ENCODE peak calls at places on chromosome X, in five cellular contexts. T is GM06990, R is stomach, B is H1, P is cardiac fibroblast. F is an unnamed sample.

GRCh38 chrX:43589735-43590515 is 66.2 kb upstream of the MAOA start:
- DNase-seq in T (no peak), R (no peak), B (no peak), P (peak; percentile 81), F (peak; percentile 2)

GRCh38 chrX:120462370-120462769 is 6.7 kb downstream of the LAMP2 start:
- DNase-seq in T (no peak), R (no peak), B (no peak), P (no peak), F (no peak)

GRCh38 chrX:125203737-125204578 is 115.7 kb upstream of the TEX13C start:
- DNase-seq in T (no peak), R (no peak), B (no peak), P (no peak), F (peak; percentile 31)

GRCh38 chrX:11290673-11291072 is 2.5 kb upstream of the AMELX start:
- DNase-seq in T (no peak), R (no peak), B (no peak), P (no peak), F (no peak)

GRCh38 chrX:580020-580419 is 50.6 kb upstream of the SHOX start:
- DNase-seq in T (no peak), R (no peak), B (no peak), P (peak; percentile 6), F (no peak)

GRCh38 chrX:10326578-10326977 is 169.8 kb downstream of the CLCN4 start:
- DNase-seq in T (no peak), R (no peak), B (no peak), P (peak; percentile 60), F (peak; percentile 54)

GRCh38 chrX:42708222-42708621 is 69.7 kb downstream of the PPP1R2C start:
- DNase-seq in T (no peak), R (no peak), B (no peak), P (peak; percentile 46), F (no peak)

GRCh38 chrX:102659790-102660757 is 8.8 kb downstream of the GPRASP1 start:
- DNase-seq in T (peak; percentile 53), R (peak; percentile 84), B (no peak), P (peak; percentile 74), F (peak; percentile 77)

GRCh38 chrX:13836575-13836974 is 19.7 kb upstream of the GPM6B start:
- DNase-seq in T (no peak), R (no peak), B (no peak), P (no peak), F (no peak)

GRCh38 chrX:1231850-1232505 is 19.5 kb upstream of the CRLF2 start:
- DNase-seq in T (no peak), R (no peak), B (no peak), P (no peak), F (no peak)

GRCh38 chrX:72121381-72121780 is 10.3 kb downstream of the RTL5 start:
- DNase-seq in T (no peak), R (peak; percentile 49), B (no peak), P (peak; percentile 74), F (no peak)

GRCh38 chrX:103488332-103488731 is 31.0 kb downstream of the RAB40A start:
- DNase-seq in T (no peak), R (no peak), B (no peak), P (peak; percentile 47), F (no peak)

GRCh38 chrX:10098235-10098819 is 58.4 kb upstream of the CLCN4 start:
- DNase-seq in T (no peak), R (no peak), B (no peak), P (no peak), F (no peak)

GRCh38 chrX:144334577-144334976 is 450.7 kb downstream of the UBE2NL start:
- DNase-seq in T (no peak), R (no peak), B (peak; percentile 19), P (no peak), F (no peak)

GRCh38 chrX:4225086-4225485 is 511.6 kb upstream of the PRKX start:
- DNase-seq in T (no peak), R (no peak), B (no peak), P (no peak), F (no peak)

GRCh38 chrX:48917139-48917980 is 1.5 kb downstream of the PIM2 start:
- DNase-seq in T (peak; percentile 86), R (peak; percentile 92), B (peak; percentile 68), P (peak; percentile 91), F (peak; percentile 87)

GRCh38 chrX:132491191-132491590 is 2.4 kb upstream of the MBNL3 start:
- DNase-seq in T (no peak), R (no peak), B (no peak), P (no peak), F (peak; percentile 17)

GRCh38 chrX:132490086-132490419 is 1.2 kb upstream of the MBNL3 start:
- DNase-seq in T (peak; percentile 51), R (no peak), B (no peak), P (no peak), F (no peak)

GRCh38 chrX:132489256-132490085 is 633 bp upstream of the MBNL3 start:
- DNase-seq in T (peak; percentile 81), R (peak; percentile 78), B (no peak), P (peak; percentile 66), F (peak; percentile 71)

GRCh38 chrX:132488092-132488749 is 617 bp downstream of the MBNL3 start:
- DNase-seq in T (no peak), R (no peak), B (no peak), P (peak; percentile 48), F (no peak)

DNA sequence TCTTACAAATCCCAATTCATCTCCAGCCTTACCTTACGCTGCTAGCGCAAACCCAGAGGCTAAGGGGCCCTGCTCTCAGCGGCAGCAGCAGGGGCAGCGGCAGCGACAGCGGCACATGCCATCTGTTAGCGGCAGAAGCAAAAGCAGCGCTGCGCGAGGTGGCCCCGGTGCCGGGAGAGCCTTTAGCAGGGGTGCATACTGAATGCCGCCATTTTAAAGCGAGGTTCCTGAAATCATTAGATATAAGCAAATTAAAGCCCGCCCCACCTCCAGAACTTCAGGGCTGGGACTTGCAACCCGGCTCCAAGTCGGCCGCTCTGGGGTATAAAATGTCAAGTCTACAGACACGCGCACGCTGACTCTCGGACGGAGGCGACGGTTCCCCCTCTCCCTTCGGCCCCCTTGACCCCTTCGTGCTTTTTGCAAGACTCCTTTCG is at the start of gene MBNL3:
- DNase-seq in T (peak; percentile 81), R (peak; percentile 59), B (no peak), P (peak; percentile 64), F (peak; percentile 63)
- TF ChIP-seq CTCF in T (no peak), R (no peak), B (no peak), P (no peak), F (no peak)

GRCh38 chrX:131801066-131801465 is 222.0 kb upstream of the STK26 start:
- DNase-seq in T (no peak), R (no peak), B (no peak), P (peak; percentile 23), F (no peak)
- TF ChIP-seq CTCF in T (no peak), R (no peak), B (no peak), P (no peak), F (no peak)

GRCh38 chrX:109635151-109635550 is 10.2 kb upstream of the KCNE5 start:
- DNase-seq in T (no peak), R (no peak), B (no peak), P (peak; percentile 26), F (no peak)
- TF ChIP-seq CTCF in T (peak; percentile 62), R (no peak), B (peak; percentile 64), P (peak; percentile 38), F (peak; percentile 34)

DNA sequence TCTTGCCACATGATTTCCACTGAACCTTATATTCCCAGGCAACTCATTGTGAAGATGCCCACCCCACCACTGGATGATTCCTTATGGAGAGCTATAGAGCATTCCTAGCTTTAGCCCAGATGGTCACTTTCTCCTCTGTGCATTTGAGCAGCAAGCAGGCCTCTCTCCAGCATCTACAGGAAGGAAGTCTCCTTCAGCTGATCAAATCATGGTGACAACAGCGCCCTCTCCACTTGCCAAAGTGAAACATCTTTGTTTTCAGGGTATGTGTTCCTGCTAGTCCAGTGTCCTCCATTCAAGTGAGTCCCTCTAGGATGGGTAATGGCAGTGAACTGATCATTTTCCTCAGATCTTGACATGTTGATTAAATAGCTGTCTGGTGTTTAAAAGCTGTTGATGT is 10.9 kb upstream of the SYTL5 start:
- DNase-seq in T (no peak), R (no peak), B (no peak), P (no peak), F (no peak)
- TF ChIP-seq CTCF in T (no peak), R (no peak), B (peak; percentile 16), P (no peak), F (no peak)

GRCh38 chrX:155216940-155217450 is 735 bp downstream of the VBP1 start:
- DNase-seq in T (no peak), R (no peak), B (no peak), P (peak; percentile 16), F (no peak)

GRCh38 chrX:155215443-155216178 is 649 bp upstream of the VBP1 start:
- DNase-seq in T (no peak), R (no peak), B (no peak), P (no peak), F (no peak)

GRCh38 chrX:155216179-155216939 is at the start of gene VBP1:
- DNase-seq in T (peak; percentile 92), R (peak; percentile 90), B (peak; percentile 84), P (peak; percentile 97), F (peak; percentile 90)

GRCh38 chrX:155213731-155214130 is 2.5 kb upstream of the VBP1 start:
- DNase-seq in T (no peak), R (no peak), B (no peak), P (no peak), F (no peak)

GRCh38 chrX:155211208-155211607 is 5.1 kb upstream of the VBP1 start:
- DNase-seq in T (no peak), R (no peak), B (no peak), P (no peak), F (no peak)
- TF ChIP-seq CTCF in T (no peak), R (no peak), B (no peak), P (no peak), F (no peak)

DNA sequence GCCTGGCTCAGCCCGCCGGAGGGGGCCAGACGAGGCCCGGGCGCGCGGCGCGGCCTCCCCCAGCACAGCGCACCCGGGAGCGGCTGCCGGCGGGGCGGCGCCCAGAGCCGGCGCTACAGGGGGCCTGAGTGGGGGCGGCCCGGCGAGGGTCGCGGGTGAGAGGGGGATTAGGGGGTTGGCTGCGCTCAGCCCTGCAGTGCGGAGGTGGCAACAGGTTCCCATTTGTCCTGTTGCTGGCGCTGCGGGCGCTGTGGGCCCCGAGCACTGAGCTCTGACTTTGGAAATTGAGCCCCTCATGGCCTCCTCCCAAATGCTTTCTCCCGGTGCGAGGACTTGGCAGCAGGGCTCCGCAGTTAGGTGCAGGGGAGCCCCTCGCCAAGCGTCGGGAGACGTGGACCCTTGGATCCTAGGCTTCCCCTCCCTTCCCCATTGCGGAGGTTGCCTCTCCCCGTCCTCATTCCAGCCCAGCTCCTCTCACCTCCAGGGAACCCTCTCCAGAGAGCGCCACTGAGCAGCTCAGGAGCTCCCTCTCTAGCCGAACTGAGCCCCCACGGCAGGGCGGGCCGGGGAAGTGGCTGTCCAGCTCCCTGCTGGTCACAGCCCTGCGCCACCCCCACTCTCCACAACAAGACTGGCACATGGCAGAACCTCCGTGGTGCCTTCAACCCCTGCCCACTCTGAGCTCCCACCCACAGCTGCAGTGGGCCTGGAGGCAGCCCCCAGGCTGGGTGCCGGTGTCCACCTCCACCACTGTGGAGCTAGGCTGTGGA is 2.5 kb upstream of the DUSP9 start:
- DNase-seq in T (no peak), R (no peak), B (no peak), P (no peak), F (peak; percentile 14)
- TF ChIP-seq CTCF in T (no peak), R (no peak), B (peak; percentile 32), P (no peak), F (no peak)

GRCh38 chrX:2917767-2918166 is 11.4 kb downstream of the ARSD start:
- DNase-seq in T (no peak), R (no peak), B (no peak), P (no peak), F (no peak)
- TF ChIP-seq CTCF in T (no peak), R (no peak), B (no peak), P (no peak), F (no peak)